ENCODE peak calls at places on chromosomes 16 and 17, in five cellular contexts. One of them, this sample, is unnamed.

GRCh38 chr17:8079291-8080207 is 8.0 kb downstream of the ALOX12B start:
- DNase-seq in uterus: peak
- DNase-seq in osteoblast: peak
- DNase-seq in neural progenitor cell: peak
- DNase-seq in H7: peak
- DNase-seq in this sample: no peak

GRCh38 chr16:4376126-4376819 is 4.6 kb downstream of the VASN start:
- DNase-seq in neural progenitor cell: peak
- DNase-seq in uterus: peak
- DNase-seq in osteoblast: peak
- DNase-seq in H7: no peak
- DNase-seq in this sample: peak

GRCh38 chr16:57637424-57637823 is 9.0 kb downstream of the ADGRG1 start:
- DNase-seq in H7: no peak
- DNase-seq in neural progenitor cell: peak
- DNase-seq in osteoblast: no peak
- DNase-seq in uterus: no peak
- DNase-seq in this sample: no peak

GRCh38 chr17:1649844-1650409 is at the start of gene RILP:
- DNase-seq in osteoblast: peak
- DNase-seq in H7: peak
- DNase-seq in neural progenitor cell: no peak
- DNase-seq in uterus: peak
- DNase-seq in this sample: peak

GRCh38 chr16:69182730-69183416 is 4.1 kb upstream of the SNTB2 start:
- DNase-seq in H7: no peak
- DNase-seq in neural progenitor cell: no peak
- DNase-seq in uterus: no peak
- DNase-seq in osteoblast: no peak
- DNase-seq in this sample: no peak

GRCh38 chr16:48607056-48607825 is 2.7 kb downstream of the N4BP1 start:
- DNase-seq in H7: no peak
- DNase-seq in uterus: no peak
- DNase-seq in osteoblast: peak
- DNase-seq in neural progenitor cell: peak
- DNase-seq in this sample: peak

GRCh38 chr16:73546351-73546845 is 498.5 kb upstream of the ZFHX3 start:
- DNase-seq in H7: peak
- DNase-seq in uterus: no peak
- DNase-seq in osteoblast: no peak
- DNase-seq in neural progenitor cell: peak
- DNase-seq in this sample: no peak

GRCh38 chr16:76346210-76346609 is 69.0 kb downstream of the CNTNAP4 start:
- DNase-seq in osteoblast: no peak
- DNase-seq in uterus: no peak
- DNase-seq in neural progenitor cell: no peak
- DNase-seq in H7: no peak
- DNase-seq in this sample: no peak

GRCh38 chr16:10876799-10877341 is at the start of gene CIITA:
- DNase-seq in neural progenitor cell: no peak
- DNase-seq in uterus: no peak
- DNase-seq in osteoblast: peak
- DNase-seq in H7: peak
- DNase-seq in this sample: peak

GRCh38 chr17:62802531-62803205 is 5.4 kb downstream of the MARCHF10 start:
- DNase-seq in neural progenitor cell: no peak
- DNase-seq in uterus: no peak
- DNase-seq in osteoblast: no peak
- DNase-seq in H7: no peak
- DNase-seq in this sample: peak

GRCh38 chr17:69335018-69335417 is 8.1 kb upstream of the ABCA5 start:
- DNase-seq in osteoblast: peak
- DNase-seq in neural progenitor cell: no peak
- DNase-seq in H7: peak
- DNase-seq in uterus: no peak
- DNase-seq in this sample: no peak

GRCh38 chr16:87621976-87622713 is 19.8 kb downstream of the JPH3 start:
- DNase-seq in osteoblast: no peak
- DNase-seq in neural progenitor cell: no peak
- DNase-seq in uterus: no peak
- DNase-seq in H7: peak
- DNase-seq in this sample: no peak

GRCh38 chr17:1179112-1179634 is 608 bp downstream of the ABR start:
- DNase-seq in neural progenitor cell: peak
- DNase-seq in H7: peak
- DNase-seq in uterus: peak
- DNase-seq in osteoblast: no peak
- DNase-seq in this sample: no peak

GRCh38 chr17:81666342-81667191 is at the start of the genes CCDC137 and OXLD1:
- DNase-seq in uterus: peak
- DNase-seq in osteoblast: peak
- DNase-seq in neural progenitor cell: peak
- DNase-seq in H7: peak
- DNase-seq in this sample: peak
- H3K4me3 ChIP-seq in uterus: peak
- H3K4me3 ChIP-seq in osteoblast: peak
- H3K4me3 ChIP-seq in neural progenitor cell: peak
- H3K4me3 ChIP-seq in H7: peak
- H3K4me3 ChIP-seq in this sample: peak

GRCh38 chr17:49224997-49225337 is 5.6 kb downstream of the PHOSPHO1 start:
- DNase-seq in uterus: no peak
- DNase-seq in neural progenitor cell: no peak
- DNase-seq in osteoblast: peak
- DNase-seq in H7: no peak
- DNase-seq in this sample: no peak

GRCh38 chr17:49225554-49226236 is 4.9 kb downstream of the PHOSPHO1 start:
- DNase-seq in osteoblast: peak
- DNase-seq in neural progenitor cell: no peak
- DNase-seq in H7: peak
- DNase-seq in uterus: no peak
- DNase-seq in this sample: no peak

GRCh38 chr17:49223517-49224197 is 6.9 kb downstream of the PHOSPHO1 start:
- DNase-seq in osteoblast: peak
- DNase-seq in H7: peak
- DNase-seq in uterus: peak
- DNase-seq in neural progenitor cell: peak
- DNase-seq in this sample: peak

GRCh38 chr17:49224198-49224996 is 6.2 kb downstream of the PHOSPHO1 start:
- DNase-seq in uterus: no peak
- DNase-seq in neural progenitor cell: peak
- DNase-seq in H7: peak
- DNase-seq in osteoblast: peak
- DNase-seq in this sample: no peak

DNA sequence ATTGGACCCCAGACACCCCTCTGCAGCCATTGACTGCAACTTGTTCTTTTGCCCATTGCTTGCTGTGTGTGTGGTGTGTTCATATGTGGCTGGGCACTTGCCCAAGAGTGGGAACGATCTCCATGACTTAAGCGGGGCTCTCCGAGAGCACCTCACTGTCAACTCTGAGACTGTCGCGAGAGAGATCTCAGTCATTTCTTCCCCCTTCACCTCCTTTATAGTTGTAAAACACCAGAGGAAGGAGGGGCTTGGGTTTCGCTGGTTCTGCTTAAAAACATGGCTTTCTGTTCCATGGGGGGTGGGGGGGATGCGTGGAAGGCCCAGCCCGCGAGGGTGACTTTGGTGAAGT is 7.4 kb downstream of the PHOSPHO1 start:
- DNase-seq in neural progenitor cell: no peak
- DNase-seq in uterus: no peak
- DNase-seq in osteoblast: peak
- DNase-seq in H7: no peak
- DNase-seq in this sample: no peak
- H3K4me3 ChIP-seq in neural progenitor cell: peak
- H3K4me3 ChIP-seq in uterus: no peak
- H3K4me3 ChIP-seq in osteoblast: no peak
- H3K4me3 ChIP-seq in H7: no peak
- H3K4me3 ChIP-seq in this sample: no peak

GRCh38 chr17:67082110-67082509 is 37.8 kb downstream of the CACNG1 start:
- DNase-seq in uterus: no peak
- DNase-seq in osteoblast: no peak
- DNase-seq in neural progenitor cell: no peak
- DNase-seq in H7: no peak
- DNase-seq in this sample: no peak
- H3K4me3 ChIP-seq in uterus: no peak
- H3K4me3 ChIP-seq in osteoblast: no peak
- H3K4me3 ChIP-seq in neural progenitor cell: no peak
- H3K4me3 ChIP-seq in H7: no peak
- H3K4me3 ChIP-seq in this sample: no peak

GRCh38 chr17:3688852-3689261 is 7.1 kb downstream of the P2RX5 start:
- DNase-seq in H7: peak
- DNase-seq in neural progenitor cell: peak
- DNase-seq in osteoblast: peak
- DNase-seq in uterus: no peak
- DNase-seq in this sample: no peak
- H3K4me3 ChIP-seq in H7: no peak
- H3K4me3 ChIP-seq in neural progenitor cell: no peak
- H3K4me3 ChIP-seq in osteoblast: no peak
- H3K4me3 ChIP-seq in uterus: no peak
- H3K4me3 ChIP-seq in this sample: no peak

GRCh38 chr16:51181495-51181795 is 30.4 kb upstream of the SALL1 start:
- DNase-seq in neural progenitor cell: peak
- DNase-seq in osteoblast: no peak
- DNase-seq in uterus: no peak
- DNase-seq in H7: peak
- DNase-seq in this sample: no peak
- H3K4me3 ChIP-seq in neural progenitor cell: no peak
- H3K4me3 ChIP-seq in osteoblast: no peak
- H3K4me3 ChIP-seq in uterus: no peak
- H3K4me3 ChIP-seq in H7: no peak
- H3K4me3 ChIP-seq in this sample: no peak

GRCh38 chr16:84295203-84295850 is 649 bp downstream of the WFDC1 start:
- DNase-seq in osteoblast: no peak
- DNase-seq in neural progenitor cell: no peak
- DNase-seq in H7: no peak
- DNase-seq in uterus: no peak
- DNase-seq in this sample: no peak
- H3K4me3 ChIP-seq in osteoblast: peak
- H3K4me3 ChIP-seq in neural progenitor cell: no peak
- H3K4me3 ChIP-seq in H7: no peak
- H3K4me3 ChIP-seq in uterus: no peak
- H3K4me3 ChIP-seq in this sample: no peak

GRCh38 chr17:80034977-80035686 is 540 bp downstream of the TBC1D16 start:
- DNase-seq in osteoblast: peak
- DNase-seq in neural progenitor cell: peak
- DNase-seq in H7: peak
- DNase-seq in uterus: no peak
- DNase-seq in this sample: no peak

GRCh38 chr17:80036715-80037477 is 454 bp downstream of the CCDC40 start:
- DNase-seq in H7: peak
- DNase-seq in neural progenitor cell: peak
- DNase-seq in uterus: no peak
- DNase-seq in osteoblast: peak
- DNase-seq in this sample: peak

GRCh38 chr17:80034654-80034976 is 1.1 kb downstream of the TBC1D16 start:
- DNase-seq in osteoblast: no peak
- DNase-seq in neural progenitor cell: no peak
- DNase-seq in uterus: no peak
- DNase-seq in H7: no peak
- DNase-seq in this sample: no peak

GRCh38 chr17:80035687-80035936 is at the start of gene TBC1D16:
- DNase-seq in H7: no peak
- DNase-seq in neural progenitor cell: no peak
- DNase-seq in osteoblast: peak
- DNase-seq in uterus: no peak
- DNase-seq in this sample: no peak

DNA sequence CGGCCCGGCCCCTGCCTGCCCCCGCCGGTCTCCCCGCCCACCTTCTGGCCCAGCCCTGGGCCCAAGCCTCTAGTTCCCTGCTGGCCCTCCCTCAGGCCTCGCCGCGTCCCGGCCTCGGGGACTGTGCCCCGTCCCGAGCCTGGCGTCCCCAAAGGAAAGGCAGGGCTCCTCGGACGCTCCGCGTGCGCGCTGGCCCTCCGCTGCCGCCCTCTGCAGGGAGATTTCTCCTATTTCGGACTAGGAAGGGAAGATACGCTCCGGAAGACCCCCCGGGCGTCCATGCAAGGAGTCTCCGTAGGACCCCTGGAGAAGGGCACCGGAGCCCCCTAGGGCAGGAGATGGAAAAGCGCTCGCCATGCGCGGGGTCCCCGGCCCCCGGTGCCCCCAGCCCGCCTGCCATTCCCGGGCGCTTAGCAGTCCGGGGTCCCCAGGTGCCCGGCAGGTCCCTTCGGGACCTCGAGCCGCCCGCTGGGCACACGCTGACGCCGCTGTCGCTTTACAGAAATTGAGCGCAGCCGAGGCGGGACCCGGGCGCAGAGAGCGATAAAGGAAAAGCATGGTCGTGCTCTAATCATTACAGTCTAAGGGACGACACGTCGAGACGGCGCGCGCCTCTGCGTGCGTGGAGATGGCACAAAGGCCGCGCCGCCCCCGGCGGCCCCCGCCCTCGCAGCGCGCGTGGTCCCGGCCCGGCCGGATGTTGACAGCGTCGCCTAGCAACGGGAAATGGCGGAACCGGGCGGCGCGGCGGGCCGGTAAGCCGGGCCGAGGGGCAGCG is at the start of gene CCDC40:
- DNase-seq in uterus: peak
- DNase-seq in osteoblast: peak
- DNase-seq in neural progenitor cell: peak
- DNase-seq in H7: peak
- DNase-seq in this sample: peak
- H3K4me3 ChIP-seq in uterus: peak
- H3K4me3 ChIP-seq in osteoblast: peak
- H3K4me3 ChIP-seq in neural progenitor cell: peak
- H3K4me3 ChIP-seq in H7: peak
- H3K4me3 ChIP-seq in this sample: peak

DNA sequence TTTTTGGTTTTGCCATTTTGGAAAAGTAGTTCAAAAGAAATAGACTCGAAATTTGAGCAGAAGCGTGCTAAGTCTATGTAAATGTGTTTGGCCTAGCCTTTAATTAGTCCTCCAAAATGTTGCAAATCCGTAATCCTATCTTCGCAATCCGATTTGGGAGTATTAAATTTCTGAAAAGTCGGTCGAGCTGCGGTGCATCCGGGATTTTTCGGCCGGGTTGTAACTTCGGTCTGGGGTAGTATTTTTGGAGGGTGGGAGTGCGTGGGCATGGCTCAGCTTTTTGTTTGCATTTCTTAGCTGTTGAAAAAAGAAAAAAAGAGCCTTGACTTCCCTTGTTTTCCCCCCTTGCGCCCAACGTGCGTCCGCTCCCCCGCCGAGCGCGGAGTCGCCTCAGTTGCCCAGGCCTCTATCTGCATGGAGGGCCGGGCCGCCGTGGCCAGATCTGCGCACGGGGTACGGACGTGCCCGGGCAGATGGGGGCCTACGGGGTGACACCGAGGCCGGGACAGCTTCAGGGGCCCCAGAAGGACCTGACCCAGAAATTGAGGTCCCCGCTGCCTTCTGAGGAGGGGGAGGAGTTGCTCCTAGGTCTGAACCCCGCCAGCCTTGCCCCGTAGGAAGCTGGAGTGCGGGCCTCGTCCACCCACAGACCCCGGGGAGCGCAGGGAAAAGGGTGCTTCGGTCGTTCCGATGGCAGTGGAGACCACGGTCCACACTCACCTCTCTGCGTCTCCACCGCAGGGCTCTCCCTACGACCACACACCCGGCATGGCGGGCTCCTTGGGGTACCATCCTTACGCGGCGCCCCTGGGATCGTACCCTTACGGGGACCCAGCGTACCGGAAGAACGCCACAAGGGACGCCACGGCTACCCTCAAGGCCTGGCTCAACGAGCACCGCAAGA is 1.3 kb downstream of the IRX5 start:
- DNase-seq in H7: peak
- DNase-seq in osteoblast: peak
- DNase-seq in uterus: no peak
- DNase-seq in neural progenitor cell: peak
- DNase-seq in this sample: no peak
- H3K4me3 ChIP-seq in H7: peak
- H3K4me3 ChIP-seq in osteoblast: peak
- H3K4me3 ChIP-seq in uterus: no peak
- H3K4me3 ChIP-seq in neural progenitor cell: peak
- H3K4me3 ChIP-seq in this sample: peak

This sample was measured in lower leg skin.